ENCODE peak calls at places on chromosomes 1 and 21, in five cellular contexts. M is uterus, P is prostate gland, S is OCI-LY7, N is left cardiac atrium. Q is an unnamed sample.

GRCh38 chr1:230058619-230059018 is 8.4 kb upstream of the GALNT2 start:
- DNase-seq in M (no peak), P (no peak), S (no peak), N (no peak), Q (no peak)

GRCh38 chr1:39737546-39738169 is 1.0 kb upstream of the PPIE start:
- DNase-seq in M (no peak), P (no peak), S (no peak), N (no peak), Q (no peak)

GRCh38 chr1:32684167-32684811 is 18.3 kb downstream of the SYNC start:
- DNase-seq in M (peak; percentile 68), P (peak; percentile 58), S (no peak), N (peak; percentile 46), Q (peak; percentile 31)

GRCh38 chr1:116347678-116348077 is 25.4 kb upstream of the ATP1A1 start:
- DNase-seq in M (no peak), P (no peak), S (no peak), N (no peak), Q (no peak)

GRCh38 chr1:4027492-4028138 is 127.5 kb upstream of the C1orf174 start:
- DNase-seq in M (no peak), P (no peak), S (peak; percentile 96), N (no peak), Q (no peak)

GRCh38 chr1:84709175-84709574 is 18.9 kb upstream of the SSX2IP start:
- DNase-seq in M (no peak), P (no peak), S (no peak), N (no peak), Q (no peak)

GRCh38 chr1:44405041-44405803 is at the start of gene RNF220:
- DNase-seq in M (no peak), P (peak; percentile 36), S (no peak), N (peak; percentile 44), Q (peak; percentile 37)

GRCh38 chr1:246930830-246931548 is 759 bp downstream of the AHCTF1 start:
- DNase-seq in M (peak; percentile 54), P (peak; percentile 48), S (peak; percentile 63), N (peak; percentile 74), Q (peak; percentile 52)

GRCh38 chr1:31574749-31575372 is 1.5 kb upstream of the TINAGL1 start:
- DNase-seq in M (no peak), P (no peak), S (no peak), N (no peak), Q (no peak)

GRCh38 chr1:111417755-111418154 is 9.8 kb downstream of the OVGP1 start:
- DNase-seq in M (no peak), P (no peak), S (no peak), N (no peak), Q (no peak)

GRCh38 chr1:84598846-84599741 is 24.9 kb upstream of the CTBS start:
- DNase-seq in M (no peak), P (no peak), S (peak; percentile 15), N (no peak), Q (no peak)

GRCh38 chr1:41728403-41729202 is 190.1 kb downstream of the HIVEP3 start:
- DNase-seq in M (no peak), P (no peak), S (peak; percentile 33), N (no peak), Q (no peak)

GRCh38 chr21:44931137-44931500 is 8.7 kb upstream of the SLX9 start:
- DNase-seq in M (no peak), P (no peak), S (peak; percentile 93), N (peak; percentile 41), Q (no peak)

GRCh38 chr1:77265180-77265579 is 16.6 kb upstream of the AK5 start:
- DNase-seq in M (no peak), P (no peak), S (no peak), N (no peak), Q (no peak)

GRCh38 chr21:31347435-31348032 is 3.5 kb upstream of the TIAM1 start:
- DNase-seq in M (no peak), P (no peak), S (peak; percentile 35), N (no peak), Q (no peak)

GRCh38 chr21:44405948-44406872 is 49.1 kb upstream of the LRRC3 start:
- DNase-seq in M (no peak), P (no peak), S (no peak), N (no peak), Q (no peak)